ENCODE peak calls at places on chromosomes 1 and 21, in nine cellular contexts. M, N, P, H, S, L, D, B and T are unnamed samples.

GRCh38 chr1:72140222-72140621 is 142.1 kb downstream of the NEGR1 start:
- DNase-seq in M (no peak), N (peak; percentile 16), P (no peak), H (no peak), S (no peak), L (no peak), D (no peak), B (no peak), T (no peak)

GRCh38 chr1:230458509-230458908 is 32.4 kb upstream of the PGBD5 start:
- DNase-seq in M (no peak), N (peak; percentile 1), P (no peak), H (no peak), S (no peak), L (no peak), D (no peak), B (no peak), T (no peak)

GRCh38 chr21:25639167-25639921 is at the start of gene JAM2:
- DNase-seq in M (peak; percentile 39), N (peak; percentile 69), P (no peak), H (peak; percentile 57), S (no peak), L (peak; percentile 61), D (peak; percentile 67), B (no peak), T (peak; percentile 83)

GRCh38 chr1:229893762-229894444 is 173.1 kb upstream of the GALNT2 start:
- DNase-seq in M (peak; percentile 28), N (no peak), P (no peak), H (no peak), S (no peak), L (no peak), D (no peak), B (no peak), T (no peak)

GRCh38 chr1:151326619-151327222 is 495 bp downstream of the PI4KB start:
- DNase-seq in M (no peak), N (peak; percentile 70), P (no peak), H (peak; percentile 61), S (peak; percentile 68), L (peak; percentile 62), D (peak; percentile 75), B (no peak), T (peak; percentile 88)

GRCh38 chr1:65921461-65921860 is 128.8 kb downstream of the PDE4B start:
- DNase-seq in M (no peak), N (no peak), P (peak; percentile 4), H (no peak), S (no peak), L (no peak), D (no peak), B (no peak), T (no peak)

GRCh38 chr1:3761296-3762010 is 9.2 kb downstream of the CCDC27 start:
- DNase-seq in M (no peak), N (no peak), P (no peak), H (no peak), S (no peak), L (no peak), D (no peak), B (no peak), T (no peak)

GRCh38 chr1:116168277-116169032 is 57.3 kb downstream of the MAB21L3 start:
- DNase-seq in M (peak; percentile 94), N (peak; percentile 90), P (no peak), H (peak; percentile 73), S (peak; percentile 78), L (peak; percentile 72), D (peak; percentile 93), B (no peak), T (peak; percentile 89)

GRCh38 chr1:210850556-210850955 is 283.4 kb downstream of the KCNH1 start:
- DNase-seq in M (no peak), N (no peak), P (no peak), H (no peak), S (no peak), L (no peak), D (no peak), B (no peak), T (no peak)

GRCh38 chr1:167922023-167922422 is 8.1 kb upstream of the ADCY10 start:
- DNase-seq in M (no peak), N (peak; percentile 59), P (no peak), H (no peak), S (no peak), L (no peak), D (no peak), B (no peak), T (no peak)

GRCh38 chr1:46394872-46395465 is 852 bp downstream of the FAAH start:
- DNase-seq in M (no peak), N (no peak), P (no peak), H (no peak), S (no peak), L (no peak), D (no peak), B (no peak), T (no peak)

DNA sequence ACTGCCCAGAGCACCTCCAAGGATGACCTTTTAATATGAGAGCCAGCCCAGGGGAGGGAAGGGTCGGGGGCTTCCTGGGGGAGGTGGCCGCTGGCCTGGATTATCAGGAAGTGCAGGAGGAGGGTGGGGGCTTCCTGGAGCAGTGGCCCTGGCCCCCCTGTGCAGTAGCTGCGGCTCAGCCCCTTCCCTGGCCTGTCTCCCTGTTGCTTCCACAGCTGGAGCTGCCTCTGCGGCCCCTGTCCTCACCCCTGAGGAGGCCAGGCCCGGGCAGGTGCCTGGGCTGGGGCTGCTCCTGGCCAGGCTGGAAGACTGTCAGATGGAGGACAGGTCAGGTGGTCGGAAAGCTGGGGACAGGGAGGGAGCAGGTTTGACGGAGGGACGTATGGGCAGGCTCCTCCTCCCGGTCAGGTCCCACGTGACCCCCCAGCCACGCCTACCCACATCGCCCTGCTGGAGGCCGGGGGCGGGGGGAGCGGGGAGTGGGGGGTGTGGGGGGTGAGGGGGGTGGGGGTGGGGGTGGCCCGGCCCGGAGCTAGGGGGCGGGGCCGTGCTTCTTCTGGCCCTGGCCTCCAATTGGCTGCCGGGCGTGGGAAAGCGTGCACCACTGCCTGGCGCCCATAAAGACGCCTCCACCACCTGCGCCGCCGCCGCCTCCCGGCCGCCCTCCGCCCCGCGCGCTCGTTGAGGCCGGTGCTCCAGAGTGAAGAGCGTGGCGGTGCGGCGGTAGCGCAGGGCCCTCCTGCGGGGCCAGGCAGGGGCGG is 10.2 kb upstream of the TNFRSF14 start:
- DNase-seq in M (peak; percentile 94), N (peak; percentile 89), P (no peak), H (peak; percentile 84), S (peak; percentile 92), L (peak; percentile 94), D (peak; percentile 97), B (no peak), T (peak; percentile 97)
- TF ChIP-seq CTCF in M (no peak), N (no peak), P (no peak), H (no peak), S (no peak), L (no peak), D (no peak), B (no peak), T (no peak)

GRCh38 chr21:39726133-39726532 is 18.9 kb upstream of the IGSF5 start:
- DNase-seq in M (no peak), N (peak; percentile 14), P (no peak), H (no peak), S (no peak), L (no peak), D (no peak), B (no peak), T (no peak)
- TF ChIP-seq CTCF in M (no peak), N (peak; percentile 39), P (no peak), H (no peak), S (no peak), L (no peak), D (no peak), B (peak; percentile 35), T (no peak)

GRCh38 chr1:38129473-38129872 is 82.9 kb upstream of the POU3F1 start:
- DNase-seq in M (no peak), N (no peak), P (no peak), H (no peak), S (no peak), L (no peak), D (no peak), B (no peak), T (no peak)
- TF ChIP-seq CTCF in M (no peak), N (no peak), P (no peak), H (no peak), S (no peak), L (no peak), D (no peak), B (no peak), T (peak; percentile 12)

GRCh38 chr1:94234615-94235014 is 2.8 kb downstream of the ARHGAP29 start:
- DNase-seq in M (no peak), N (no peak), P (no peak), H (no peak), S (no peak), L (no peak), D (no peak), B (no peak), T (no peak)

GRCh38 chr1:94235189-94236020 is 2.0 kb downstream of the ARHGAP29 start:
- DNase-seq in M (no peak), N (no peak), P (no peak), H (no peak), S (no peak), L (no peak), D (no peak), B (no peak), T (no peak)

GRCh38 chr1:94236021-94236491 is 1.3 kb downstream of the ARHGAP29 start:
- DNase-seq in M (no peak), N (no peak), P (no peak), H (no peak), S (no peak), L (no peak), D (no peak), B (no peak), T (no peak)

GRCh38 chr1:94237291-94238226 is at the start of gene ARHGAP29:
- DNase-seq in M (peak; percentile 90), N (peak; percentile 93), P (no peak), H (peak; percentile 58), S (peak; percentile 77), L (no peak), D (peak; percentile 93), B (no peak), T (peak; percentile 77)

DNA sequence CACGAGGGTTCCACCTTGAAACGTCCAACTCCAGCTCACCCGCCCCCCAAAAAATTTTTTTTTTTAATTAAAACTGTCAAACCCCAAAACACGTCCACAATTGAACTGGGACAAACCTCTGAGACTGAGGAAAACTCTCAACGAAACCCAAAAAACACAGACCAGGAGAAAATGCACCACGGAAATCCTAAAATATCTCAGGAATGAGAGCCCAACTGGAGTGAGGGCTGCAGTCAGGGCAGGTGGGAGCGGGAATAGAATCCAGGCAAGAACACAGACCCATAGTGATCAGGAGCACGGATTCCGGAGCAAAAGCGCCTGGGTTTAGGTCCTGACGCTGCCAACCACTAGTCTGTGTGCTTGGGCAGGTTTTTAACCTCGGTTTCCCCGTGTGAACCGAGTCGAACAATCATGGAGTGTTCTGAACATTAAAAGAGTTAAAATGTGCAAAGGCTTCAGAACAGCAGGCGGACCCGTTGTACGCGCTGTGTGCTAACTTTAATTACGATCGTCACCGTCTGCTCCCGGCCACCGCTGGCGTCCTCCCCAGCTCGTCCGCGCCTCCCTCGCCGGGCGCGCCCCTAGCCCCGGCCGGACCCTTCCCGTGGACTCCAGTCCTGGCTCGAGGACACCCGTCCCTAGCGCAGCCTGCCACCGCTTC is 624 bp downstream of the ARHGAP29 start:
- DNase-seq in M (peak; percentile 32), N (peak; percentile 53), P (no peak), H (peak; percentile 20), S (no peak), L (no peak), D (no peak), B (no peak), T (no peak)
- TF ChIP-seq CTCF in M (no peak), N (peak; percentile 13), P (peak; percentile 23), H (no peak), S (no peak), L (no peak), D (peak; percentile 17), B (peak; percentile 32), T (no peak)